ENCODE peak calls at places on chromosome 2, in eight cellular contexts. One of them, this sample, is unnamed.

GRCh38 chr2:47006374-47007220 is 91.0 kb upstream of the MCFD2 start:
- DNase-seq in T-helper 1 cell: no peak
- DNase-seq in stimulated activated CD4-positive, alpha-beta T cell treated with anti-CD3 and anti-CD28 coated beads, Interleukin-12 subunit alpha, Interleukin-12 subunit beta, amount 100 ng/mL, for 4 hours: no peak
- DNase-seq in OCI-LY7: no peak
- DNase-seq in activated T-helper 1 cell treated with anti-CD3 and anti-CD28 coated beads, Interleukin-2, amount 50 U/mL, for 16 hours: no peak
- DNase-seq in effector memory CD8-positive, alpha-beta T cell: no peak
- DNase-seq in heart left ventricle: no peak
- DNase-seq in anterior cingulate cortex: no peak
- DNase-seq in this sample: peak; percentile 23

GRCh38 chr2:182481676-182482075 is 54.8 kb upstream of the PDE1A start:
- DNase-seq in stimulated activated CD4-positive, alpha-beta T cell treated with anti-CD3 and anti-CD28 coated beads, Interleukin-12 subunit alpha, Interleukin-12 subunit beta, amount 100 ng/mL, for 4 hours: no peak
- DNase-seq in activated T-helper 1 cell treated with anti-CD3 and anti-CD28 coated beads, Interleukin-2, amount 50 U/mL, for 16 hours: no peak
- DNase-seq in effector memory CD8-positive, alpha-beta T cell: no peak
- DNase-seq in OCI-LY7: no peak
- DNase-seq in anterior cingulate cortex: no peak
- DNase-seq in heart left ventricle: no peak
- DNase-seq in T-helper 1 cell: no peak
- DNase-seq in this sample: no peak

GRCh38 chr2:23322813-23323212 is 62.2 kb upstream of the KLHL29 start:
- DNase-seq in heart left ventricle: no peak
- DNase-seq in OCI-LY7: no peak
- DNase-seq in effector memory CD8-positive, alpha-beta T cell: no peak
- DNase-seq in stimulated activated CD4-positive, alpha-beta T cell treated with anti-CD3 and anti-CD28 coated beads, Interleukin-12 subunit alpha, Interleukin-12 subunit beta, amount 100 ng/mL, for 4 hours: no peak
- DNase-seq in anterior cingulate cortex: no peak
- DNase-seq in T-helper 1 cell: no peak
- DNase-seq in activated T-helper 1 cell treated with anti-CD3 and anti-CD28 coated beads, Interleukin-2, amount 50 U/mL, for 16 hours: no peak
- DNase-seq in this sample: no peak

GRCh38 chr2:8203354-8203753 is 478.5 kb upstream of the ID2 start:
- DNase-seq in anterior cingulate cortex: peak; percentile 29
- DNase-seq in effector memory CD8-positive, alpha-beta T cell: no peak
- DNase-seq in heart left ventricle: peak; percentile 34
- DNase-seq in stimulated activated CD4-positive, alpha-beta T cell treated with anti-CD3 and anti-CD28 coated beads, Interleukin-12 subunit alpha, Interleukin-12 subunit beta, amount 100 ng/mL, for 4 hours: no peak
- DNase-seq in OCI-LY7: no peak
- DNase-seq in activated T-helper 1 cell treated with anti-CD3 and anti-CD28 coated beads, Interleukin-2, amount 50 U/mL, for 16 hours: no peak
- DNase-seq in T-helper 1 cell: no peak
- DNase-seq in this sample: no peak

GRCh38 chr2:200442471-200442870 is 67.4 kb downstream of the KCTD18 start:
- DNase-seq in OCI-LY7: no peak
- DNase-seq in T-helper 1 cell: no peak
- DNase-seq in anterior cingulate cortex: no peak
- DNase-seq in activated T-helper 1 cell treated with anti-CD3 and anti-CD28 coated beads, Interleukin-2, amount 50 U/mL, for 16 hours: no peak
- DNase-seq in stimulated activated CD4-positive, alpha-beta T cell treated with anti-CD3 and anti-CD28 coated beads, Interleukin-12 subunit alpha, Interleukin-12 subunit beta, amount 100 ng/mL, for 4 hours: no peak
- DNase-seq in heart left ventricle: no peak
- DNase-seq in effector memory CD8-positive, alpha-beta T cell: no peak
- DNase-seq in this sample: no peak

GRCh38 chr2:203675086-203675485 is 31.4 kb upstream of the CD28 start:
- DNase-seq in effector memory CD8-positive, alpha-beta T cell: no peak
- DNase-seq in T-helper 1 cell: no peak
- DNase-seq in anterior cingulate cortex: no peak
- DNase-seq in heart left ventricle: no peak
- DNase-seq in activated T-helper 1 cell treated with anti-CD3 and anti-CD28 coated beads, Interleukin-2, amount 50 U/mL, for 16 hours: no peak
- DNase-seq in stimulated activated CD4-positive, alpha-beta T cell treated with anti-CD3 and anti-CD28 coated beads, Interleukin-12 subunit alpha, Interleukin-12 subunit beta, amount 100 ng/mL, for 4 hours: no peak
- DNase-seq in OCI-LY7: no peak
- DNase-seq in this sample: no peak

GRCh38 chr2:196453613-196454047 is 185.9 kb upstream of the CCDC150 start:
- DNase-seq in T-helper 1 cell: no peak
- DNase-seq in anterior cingulate cortex: no peak
- DNase-seq in effector memory CD8-positive, alpha-beta T cell: peak; percentile 18
- DNase-seq in OCI-LY7: peak; percentile 47
- DNase-seq in activated T-helper 1 cell treated with anti-CD3 and anti-CD28 coated beads, Interleukin-2, amount 50 U/mL, for 16 hours: no peak
- DNase-seq in heart left ventricle: no peak
- DNase-seq in stimulated activated CD4-positive, alpha-beta T cell treated with anti-CD3 and anti-CD28 coated beads, Interleukin-12 subunit alpha, Interleukin-12 subunit beta, amount 100 ng/mL, for 4 hours: peak; percentile 11
- DNase-seq in this sample: peak; percentile 79

GRCh38 chr2:190507135-190507534 is 27.4 kb downstream of the NEMP2 start:
- DNase-seq in stimulated activated CD4-positive, alpha-beta T cell treated with anti-CD3 and anti-CD28 coated beads, Interleukin-12 subunit alpha, Interleukin-12 subunit beta, amount 100 ng/mL, for 4 hours: no peak
- DNase-seq in T-helper 1 cell: no peak
- DNase-seq in OCI-LY7: no peak
- DNase-seq in activated T-helper 1 cell treated with anti-CD3 and anti-CD28 coated beads, Interleukin-2, amount 50 U/mL, for 16 hours: no peak
- DNase-seq in heart left ventricle: no peak
- DNase-seq in effector memory CD8-positive, alpha-beta T cell: no peak
- DNase-seq in anterior cingulate cortex: no peak
- DNase-seq in this sample: no peak

GRCh38 chr2:159128191-159128590 is 158.3 kb downstream of the WDSUB1 start:
- DNase-seq in heart left ventricle: peak; percentile 74
- DNase-seq in OCI-LY7: no peak
- DNase-seq in effector memory CD8-positive, alpha-beta T cell: no peak
- DNase-seq in anterior cingulate cortex: no peak
- DNase-seq in activated T-helper 1 cell treated with anti-CD3 and anti-CD28 coated beads, Interleukin-2, amount 50 U/mL, for 16 hours: no peak
- DNase-seq in T-helper 1 cell: no peak
- DNase-seq in stimulated activated CD4-positive, alpha-beta T cell treated with anti-CD3 and anti-CD28 coated beads, Interleukin-12 subunit alpha, Interleukin-12 subunit beta, amount 100 ng/mL, for 4 hours: no peak
- DNase-seq in this sample: no peak

GRCh38 chr2:237572021-237572741 is 5.8 kb downstream of the PRLH start:
- DNase-seq in T-helper 1 cell: peak; percentile 77
- DNase-seq in effector memory CD8-positive, alpha-beta T cell: peak; percentile 77
- DNase-seq in activated T-helper 1 cell treated with anti-CD3 and anti-CD28 coated beads, Interleukin-2, amount 50 U/mL, for 16 hours: peak; percentile 78
- DNase-seq in stimulated activated CD4-positive, alpha-beta T cell treated with anti-CD3 and anti-CD28 coated beads, Interleukin-12 subunit alpha, Interleukin-12 subunit beta, amount 100 ng/mL, for 4 hours: peak; percentile 91
- DNase-seq in OCI-LY7: peak; percentile 91
- DNase-seq in anterior cingulate cortex: peak; percentile 86
- DNase-seq in heart left ventricle: peak; percentile 94
- DNase-seq in this sample: peak; percentile 97

GRCh38 chr2:201806442-201806841 is at the start of gene CDK15:
- DNase-seq in activated T-helper 1 cell treated with anti-CD3 and anti-CD28 coated beads, Interleukin-2, amount 50 U/mL, for 16 hours: no peak
- DNase-seq in anterior cingulate cortex: no peak
- DNase-seq in heart left ventricle: peak; percentile 40
- DNase-seq in stimulated activated CD4-positive, alpha-beta T cell treated with anti-CD3 and anti-CD28 coated beads, Interleukin-12 subunit alpha, Interleukin-12 subunit beta, amount 100 ng/mL, for 4 hours: no peak
- DNase-seq in effector memory CD8-positive, alpha-beta T cell: no peak
- DNase-seq in OCI-LY7: no peak
- DNase-seq in T-helper 1 cell: no peak
- DNase-seq in this sample: no peak

GRCh38 chr2:62202019-62202722 is 6.3 kb downstream of the B3GNT2 start:
- DNase-seq in heart left ventricle: no peak
- DNase-seq in T-helper 1 cell: no peak
- DNase-seq in activated T-helper 1 cell treated with anti-CD3 and anti-CD28 coated beads, Interleukin-2, amount 50 U/mL, for 16 hours: no peak
- DNase-seq in stimulated activated CD4-positive, alpha-beta T cell treated with anti-CD3 and anti-CD28 coated beads, Interleukin-12 subunit alpha, Interleukin-12 subunit beta, amount 100 ng/mL, for 4 hours: no peak
- DNase-seq in effector memory CD8-positive, alpha-beta T cell: no peak
- DNase-seq in anterior cingulate cortex: no peak
- DNase-seq in OCI-LY7: no peak
- DNase-seq in this sample: no peak

GRCh38 chr2:98547092-98547798 is 61.1 kb downstream of the COA5 start:
- DNase-seq in anterior cingulate cortex: no peak
- DNase-seq in effector memory CD8-positive, alpha-beta T cell: no peak
- DNase-seq in T-helper 1 cell: no peak
- DNase-seq in heart left ventricle: no peak
- DNase-seq in activated T-helper 1 cell treated with anti-CD3 and anti-CD28 coated beads, Interleukin-2, amount 50 U/mL, for 16 hours: no peak
- DNase-seq in stimulated activated CD4-positive, alpha-beta T cell treated with anti-CD3 and anti-CD28 coated beads, Interleukin-12 subunit alpha, Interleukin-12 subunit beta, amount 100 ng/mL, for 4 hours: no peak
- DNase-seq in OCI-LY7: peak; percentile 64
- DNase-seq in this sample: no peak

GRCh38 chr2:467101-467500 is 179.2 kb upstream of the ALKAL2 start:
- DNase-seq in OCI-LY7: no peak
- DNase-seq in stimulated activated CD4-positive, alpha-beta T cell treated with anti-CD3 and anti-CD28 coated beads, Interleukin-12 subunit alpha, Interleukin-12 subunit beta, amount 100 ng/mL, for 4 hours: no peak
- DNase-seq in effector memory CD8-positive, alpha-beta T cell: no peak
- DNase-seq in anterior cingulate cortex: no peak
- DNase-seq in heart left ventricle: no peak
- DNase-seq in activated T-helper 1 cell treated with anti-CD3 and anti-CD28 coated beads, Interleukin-2, amount 50 U/mL, for 16 hours: no peak
- DNase-seq in T-helper 1 cell: no peak
- DNase-seq in this sample: no peak

GRCh38 chr2:171432969-171433762 is 624 bp downstream of the METTL8 start:
- DNase-seq in anterior cingulate cortex: no peak
- DNase-seq in activated T-helper 1 cell treated with anti-CD3 and anti-CD28 coated beads, Interleukin-2, amount 50 U/mL, for 16 hours: no peak
- DNase-seq in T-helper 1 cell: no peak
- DNase-seq in effector memory CD8-positive, alpha-beta T cell: peak; percentile 21
- DNase-seq in stimulated activated CD4-positive, alpha-beta T cell treated with anti-CD3 and anti-CD28 coated beads, Interleukin-12 subunit alpha, Interleukin-12 subunit beta, amount 100 ng/mL, for 4 hours: peak; percentile 36
- DNase-seq in OCI-LY7: peak; percentile 88
- DNase-seq in heart left ventricle: no peak
- DNase-seq in this sample: peak; percentile 57

GRCh38 chr2:169765523-169765922 is 31.9 kb downstream of the KLHL23 start:
- DNase-seq in heart left ventricle: no peak
- DNase-seq in T-helper 1 cell: no peak
- DNase-seq in anterior cingulate cortex: no peak
- DNase-seq in effector memory CD8-positive, alpha-beta T cell: no peak
- DNase-seq in stimulated activated CD4-positive, alpha-beta T cell treated with anti-CD3 and anti-CD28 coated beads, Interleukin-12 subunit alpha, Interleukin-12 subunit beta, amount 100 ng/mL, for 4 hours: no peak
- DNase-seq in activated T-helper 1 cell treated with anti-CD3 and anti-CD28 coated beads, Interleukin-2, amount 50 U/mL, for 16 hours: no peak
- DNase-seq in OCI-LY7: no peak
- DNase-seq in this sample: no peak

GRCh38 chr2:12059616-12060441 is 313.4 kb downstream of the LPIN1 start:
- DNase-seq in effector memory CD8-positive, alpha-beta T cell: no peak
- DNase-seq in activated T-helper 1 cell treated with anti-CD3 and anti-CD28 coated beads, Interleukin-2, amount 50 U/mL, for 16 hours: no peak
- DNase-seq in T-helper 1 cell: no peak
- DNase-seq in heart left ventricle: no peak
- DNase-seq in stimulated activated CD4-positive, alpha-beta T cell treated with anti-CD3 and anti-CD28 coated beads, Interleukin-12 subunit alpha, Interleukin-12 subunit beta, amount 100 ng/mL, for 4 hours: no peak
- DNase-seq in OCI-LY7: no peak
- DNase-seq in anterior cingulate cortex: no peak
- DNase-seq in this sample: no peak

GRCh38 chr2:170369894-170370293 is 191.9 kb downstream of the MYO3B start:
- DNase-seq in T-helper 1 cell: no peak
- DNase-seq in activated T-helper 1 cell treated with anti-CD3 and anti-CD28 coated beads, Interleukin-2, amount 50 U/mL, for 16 hours: no peak
- DNase-seq in heart left ventricle: no peak
- DNase-seq in effector memory CD8-positive, alpha-beta T cell: no peak
- DNase-seq in stimulated activated CD4-positive, alpha-beta T cell treated with anti-CD3 and anti-CD28 coated beads, Interleukin-12 subunit alpha, Interleukin-12 subunit beta, amount 100 ng/mL, for 4 hours: no peak
- DNase-seq in OCI-LY7: peak; percentile 30
- DNase-seq in anterior cingulate cortex: no peak
- DNase-seq in this sample: peak; percentile 49

GRCh38 chr2:217618744-217619143 is 384.1 kb downstream of the TNS1 start:
- DNase-seq in T-helper 1 cell: no peak
- DNase-seq in anterior cingulate cortex: no peak
- DNase-seq in OCI-LY7: no peak
- DNase-seq in effector memory CD8-positive, alpha-beta T cell: no peak
- DNase-seq in stimulated activated CD4-positive, alpha-beta T cell treated with anti-CD3 and anti-CD28 coated beads, Interleukin-12 subunit alpha, Interleukin-12 subunit beta, amount 100 ng/mL, for 4 hours: no peak
- DNase-seq in heart left ventricle: no peak
- DNase-seq in activated T-helper 1 cell treated with anti-CD3 and anti-CD28 coated beads, Interleukin-2, amount 50 U/mL, for 16 hours: no peak
- DNase-seq in this sample: no peak

GRCh38 chr2:43223412-43224040 is 2.9 kb downstream of the ZFP36L2 start:
- DNase-seq in OCI-LY7: no peak
- DNase-seq in heart left ventricle: no peak
- DNase-seq in anterior cingulate cortex: no peak
- DNase-seq in activated T-helper 1 cell treated with anti-CD3 and anti-CD28 coated beads, Interleukin-2, amount 50 U/mL, for 16 hours: no peak
- DNase-seq in T-helper 1 cell: no peak
- DNase-seq in effector memory CD8-positive, alpha-beta T cell: no peak
- DNase-seq in stimulated activated CD4-positive, alpha-beta T cell treated with anti-CD3 and anti-CD28 coated beads, Interleukin-12 subunit alpha, Interleukin-12 subunit beta, amount 100 ng/mL, for 4 hours: no peak
- DNase-seq in this sample: no peak

GRCh38 chr2:54149623-54150501 is 34.4 kb downstream of the ACYP2 start:
- DNase-seq in heart left ventricle: no peak
- DNase-seq in activated T-helper 1 cell treated with anti-CD3 and anti-CD28 coated beads, Interleukin-2, amount 50 U/mL, for 16 hours: no peak
- DNase-seq in stimulated activated CD4-positive, alpha-beta T cell treated with anti-CD3 and anti-CD28 coated beads, Interleukin-12 subunit alpha, Interleukin-12 subunit beta, amount 100 ng/mL, for 4 hours: no peak
- DNase-seq in T-helper 1 cell: no peak
- DNase-seq in OCI-LY7: no peak
- DNase-seq in anterior cingulate cortex: no peak
- DNase-seq in effector memory CD8-positive, alpha-beta T cell: no peak
- DNase-seq in this sample: no peak

GRCh38 chr2:237744613-237745249 is 53.8 kb upstream of the RBM44 start:
- DNase-seq in activated T-helper 1 cell treated with anti-CD3 and anti-CD28 coated beads, Interleukin-2, amount 50 U/mL, for 16 hours: peak; percentile 67
- DNase-seq in anterior cingulate cortex: peak; percentile 75
- DNase-seq in OCI-LY7: peak; percentile 55
- DNase-seq in stimulated activated CD4-positive, alpha-beta T cell treated with anti-CD3 and anti-CD28 coated beads, Interleukin-12 subunit alpha, Interleukin-12 subunit beta, amount 100 ng/mL, for 4 hours: peak; percentile 81
- DNase-seq in heart left ventricle: peak; percentile 73
- DNase-seq in effector memory CD8-positive, alpha-beta T cell: peak; percentile 86
- DNase-seq in T-helper 1 cell: peak; percentile 67
- DNase-seq in this sample: peak; percentile 77

GRCh38 chr2:48946444-48947048 is 191.0 kb upstream of the LHCGR start:
- DNase-seq in T-helper 1 cell: no peak
- DNase-seq in heart left ventricle: no peak
- DNase-seq in stimulated activated CD4-positive, alpha-beta T cell treated with anti-CD3 and anti-CD28 coated beads, Interleukin-12 subunit alpha, Interleukin-12 subunit beta, amount 100 ng/mL, for 4 hours: no peak
- DNase-seq in activated T-helper 1 cell treated with anti-CD3 and anti-CD28 coated beads, Interleukin-2, amount 50 U/mL, for 16 hours: no peak
- DNase-seq in anterior cingulate cortex: peak; percentile 68
- DNase-seq in effector memory CD8-positive, alpha-beta T cell: peak; percentile 4
- DNase-seq in OCI-LY7: peak; percentile 63
- DNase-seq in this sample: peak; percentile 75

GRCh38 chr2:19806131-19806530 is 95.7 kb downstream of the TTC32 start:
- DNase-seq in OCI-LY7: no peak
- DNase-seq in stimulated activated CD4-positive, alpha-beta T cell treated with anti-CD3 and anti-CD28 coated beads, Interleukin-12 subunit alpha, Interleukin-12 subunit beta, amount 100 ng/mL, for 4 hours: no peak
- DNase-seq in anterior cingulate cortex: no peak
- DNase-seq in effector memory CD8-positive, alpha-beta T cell: no peak
- DNase-seq in T-helper 1 cell: no peak
- DNase-seq in heart left ventricle: no peak
- DNase-seq in activated T-helper 1 cell treated with anti-CD3 and anti-CD28 coated beads, Interleukin-2, amount 50 U/mL, for 16 hours: no peak
- DNase-seq in this sample: no peak

GRCh38 chr2:75595541-75596395 is 35.0 kb upstream of the EVA1A start:
- DNase-seq in T-helper 1 cell: no peak
- DNase-seq in activated T-helper 1 cell treated with anti-CD3 and anti-CD28 coated beads, Interleukin-2, amount 50 U/mL, for 16 hours: no peak
- DNase-seq in heart left ventricle: no peak
- DNase-seq in effector memory CD8-positive, alpha-beta T cell: no peak
- DNase-seq in OCI-LY7: no peak
- DNase-seq in stimulated activated CD4-positive, alpha-beta T cell treated with anti-CD3 and anti-CD28 coated beads, Interleukin-12 subunit alpha, Interleukin-12 subunit beta, amount 100 ng/mL, for 4 hours: no peak
- DNase-seq in anterior cingulate cortex: no peak
- DNase-seq in this sample: no peak

GRCh38 chr2:135246856-135247255 is 194.8 kb downstream of the RAB3GAP1 start:
- DNase-seq in stimulated activated CD4-positive, alpha-beta T cell treated with anti-CD3 and anti-CD28 coated beads, Interleukin-12 subunit alpha, Interleukin-12 subunit beta, amount 100 ng/mL, for 4 hours: no peak
- DNase-seq in anterior cingulate cortex: no peak
- DNase-seq in T-helper 1 cell: no peak
- DNase-seq in activated T-helper 1 cell treated with anti-CD3 and anti-CD28 coated beads, Interleukin-2, amount 50 U/mL, for 16 hours: no peak
- DNase-seq in heart left ventricle: no peak
- DNase-seq in effector memory CD8-positive, alpha-beta T cell: no peak
- DNase-seq in OCI-LY7: no peak
- DNase-seq in this sample: no peak

GRCh38 chr2:28055325-28055970 is 164.9 kb downstream of the BABAM2 start:
- DNase-seq in anterior cingulate cortex: no peak
- DNase-seq in activated T-helper 1 cell treated with anti-CD3 and anti-CD28 coated beads, Interleukin-2, amount 50 U/mL, for 16 hours: no peak
- DNase-seq in stimulated activated CD4-positive, alpha-beta T cell treated with anti-CD3 and anti-CD28 coated beads, Interleukin-12 subunit alpha, Interleukin-12 subunit beta, amount 100 ng/mL, for 4 hours: no peak
- DNase-seq in heart left ventricle: no peak
- DNase-seq in effector memory CD8-positive, alpha-beta T cell: no peak
- DNase-seq in OCI-LY7: no peak
- DNase-seq in T-helper 1 cell: no peak
- DNase-seq in this sample: no peak

GRCh38 chr2:101479328-101479727 is 4.4 kb upstream of the RFX8 start:
- DNase-seq in stimulated activated CD4-positive, alpha-beta T cell treated with anti-CD3 and anti-CD28 coated beads, Interleukin-12 subunit alpha, Interleukin-12 subunit beta, amount 100 ng/mL, for 4 hours: no peak
- DNase-seq in effector memory CD8-positive, alpha-beta T cell: no peak
- DNase-seq in OCI-LY7: no peak
- DNase-seq in activated T-helper 1 cell treated with anti-CD3 and anti-CD28 coated beads, Interleukin-2, amount 50 U/mL, for 16 hours: no peak
- DNase-seq in T-helper 1 cell: no peak
- DNase-seq in anterior cingulate cortex: no peak
- DNase-seq in heart left ventricle: no peak
- DNase-seq in this sample: peak; percentile 60

GRCh38 chr2:199932312-199932855 is 21.3 kb downstream of the C2orf69 start:
- DNase-seq in heart left ventricle: no peak
- DNase-seq in OCI-LY7: no peak
- DNase-seq in activated T-helper 1 cell treated with anti-CD3 and anti-CD28 coated beads, Interleukin-2, amount 50 U/mL, for 16 hours: no peak
- DNase-seq in effector memory CD8-positive, alpha-beta T cell: no peak
- DNase-seq in stimulated activated CD4-positive, alpha-beta T cell treated with anti-CD3 and anti-CD28 coated beads, Interleukin-12 subunit alpha, Interleukin-12 subunit beta, amount 100 ng/mL, for 4 hours: no peak
- DNase-seq in T-helper 1 cell: no peak
- DNase-seq in anterior cingulate cortex: peak; percentile 78
- DNase-seq in this sample: no peak

GRCh38 chr2:9738718-9739496 is 104.4 kb upstream of the TAF1B start:
- DNase-seq in OCI-LY7: no peak
- DNase-seq in activated T-helper 1 cell treated with anti-CD3 and anti-CD28 coated beads, Interleukin-2, amount 50 U/mL, for 16 hours: no peak
- DNase-seq in anterior cingulate cortex: no peak
- DNase-seq in T-helper 1 cell: no peak
- DNase-seq in heart left ventricle: peak; percentile 68
- DNase-seq in effector memory CD8-positive, alpha-beta T cell: peak; percentile 14
- DNase-seq in stimulated activated CD4-positive, alpha-beta T cell treated with anti-CD3 and anti-CD28 coated beads, Interleukin-12 subunit alpha, Interleukin-12 subunit beta, amount 100 ng/mL, for 4 hours: no peak
- DNase-seq in this sample: no peak

GRCh38 chr2:19786408-19787058 is 115.2 kb downstream of the TTC32 start:
- DNase-seq in activated T-helper 1 cell treated with anti-CD3 and anti-CD28 coated beads, Interleukin-2, amount 50 U/mL, for 16 hours: no peak
- DNase-seq in heart left ventricle: no peak
- DNase-seq in effector memory CD8-positive, alpha-beta T cell: no peak
- DNase-seq in anterior cingulate cortex: no peak
- DNase-seq in stimulated activated CD4-positive, alpha-beta T cell treated with anti-CD3 and anti-CD28 coated beads, Interleukin-12 subunit alpha, Interleukin-12 subunit beta, amount 100 ng/mL, for 4 hours: no peak
- DNase-seq in OCI-LY7: no peak
- DNase-seq in T-helper 1 cell: no peak
- DNase-seq in this sample: no peak

GRCh38 chr2:53519925-53520629 is 247.5 kb upstream of the CHAC2 start:
- DNase-seq in activated T-helper 1 cell treated with anti-CD3 and anti-CD28 coated beads, Interleukin-2, amount 50 U/mL, for 16 hours: no peak
- DNase-seq in anterior cingulate cortex: no peak
- DNase-seq in T-helper 1 cell: no peak
- DNase-seq in stimulated activated CD4-positive, alpha-beta T cell treated with anti-CD3 and anti-CD28 coated beads, Interleukin-12 subunit alpha, Interleukin-12 subunit beta, amount 100 ng/mL, for 4 hours: no peak
- DNase-seq in heart left ventricle: no peak
- DNase-seq in OCI-LY7: no peak
- DNase-seq in effector memory CD8-positive, alpha-beta T cell: no peak
- DNase-seq in this sample: no peak

GRCh38 chr2:236786786-236787185 is 217.2 kb downstream of the ACKR3 start:
- DNase-seq in stimulated activated CD4-positive, alpha-beta T cell treated with anti-CD3 and anti-CD28 coated beads, Interleukin-12 subunit alpha, Interleukin-12 subunit beta, amount 100 ng/mL, for 4 hours: no peak
- DNase-seq in T-helper 1 cell: no peak
- DNase-seq in OCI-LY7: no peak
- DNase-seq in activated T-helper 1 cell treated with anti-CD3 and anti-CD28 coated beads, Interleukin-2, amount 50 U/mL, for 16 hours: no peak
- DNase-seq in heart left ventricle: no peak
- DNase-seq in anterior cingulate cortex: no peak
- DNase-seq in effector memory CD8-positive, alpha-beta T cell: no peak
- DNase-seq in this sample: no peak

GRCh38 chr2:171592026-171592555 is 69.8 kb downstream of the CYBRD1 start:
- DNase-seq in effector memory CD8-positive, alpha-beta T cell: no peak
- DNase-seq in activated T-helper 1 cell treated with anti-CD3 and anti-CD28 coated beads, Interleukin-2, amount 50 U/mL, for 16 hours: no peak
- DNase-seq in OCI-LY7: no peak
- DNase-seq in anterior cingulate cortex: no peak
- DNase-seq in T-helper 1 cell: no peak
- DNase-seq in heart left ventricle: no peak
- DNase-seq in stimulated activated CD4-positive, alpha-beta T cell treated with anti-CD3 and anti-CD28 coated beads, Interleukin-12 subunit alpha, Interleukin-12 subunit beta, amount 100 ng/mL, for 4 hours: no peak
- DNase-seq in this sample: no peak